ENCODE peak calls at places on chromosome 16, in six cellular contexts. Z is progenitor cell of endocrine pancreas, L is HT1080, A is AG04449, F is NCI-H2029, K is glutamatergic neuron. D is an unnamed sample.
A peak's percentile ranks its signal among the peaks of the same experiment; 100 is the strongest.

GRCh38 chr16:17177242-17177967 is 293.4 kb downstream of the XYLT1 start:
- DNase-seq in L (no peak), A (peak; percentile 23), Z (no peak), K (no peak), F (no peak), D (peak; percentile 53)

GRCh38 chr16:88649195-88649923 is 1.5 kb downstream of the CYBA start:
- DNase-seq in F (peak; percentile 33), L (no peak), K (peak; percentile 19), Z (no peak), A (no peak), D (no peak)

GRCh38 chr16:49528564-49529150 is 155.1 kb downstream of the C16orf78 start:
- DNase-seq in K (no peak), A (no peak), L (no peak), Z (no peak), F (no peak), D (peak; percentile 7)

GRCh38 chr16:55018881-55019280 is 88.2 kb downstream of the IRX5 start:
- DNase-seq in L (no peak), K (no peak), A (no peak), Z (no peak), F (no peak), D (no peak)

GRCh38 chr16:23216658-23217246 is 34.2 kb downstream of the SCNN1G start:
- DNase-seq in L (no peak), K (no peak), F (no peak), Z (no peak), A (no peak), D (no peak)

GRCh38 chr16:1983053-1983543 is 895 bp upstream of the GFER start:
- DNase-seq in A (no peak), F (no peak), L (no peak), Z (no peak), K (no peak), D (no peak)

GRCh38 chr16:70589998-70590471 is 56.3 kb upstream of the IL34 start:
- DNase-seq in A (peak; percentile 49), K (no peak), L (no peak), Z (no peak), F (no peak), D (peak; percentile 63)

GRCh38 chr16:84928679-84929420 is 82.5 kb downstream of the ZDHHC7 start:
- DNase-seq in Z (no peak), A (no peak), F (no peak), L (no peak), K (no peak), D (no peak)

GRCh38 chr16:89288577-89288844 is 71.0 kb downstream of the ZNF778 start:
- DNase-seq in A (no peak), L (no peak), F (no peak), K (no peak), Z (no peak), D (no peak)

GRCh38 chr16:75000481-75001081 is 1.8 kb downstream of the ZNRF1 start:
- DNase-seq in A (no peak), Z (no peak), F (no peak), K (peak; percentile 34), L (no peak), D (peak; percentile 58)

GRCh38 chr16:84478172-84478948 is 26.1 kb downstream of the MEAK7 start:
- DNase-seq in L (peak; percentile 65), Z (no peak), K (no peak), A (no peak), F (no peak), D (peak; percentile 55)

GRCh38 chr16:31868701-31869167 is 4.9 kb upstream of the ZNF267 start:
- DNase-seq in F (peak; percentile 71), K (peak; percentile 84), Z (peak; percentile 75), L (peak; percentile 75), A (no peak), D (peak; percentile 60)

GRCh38 chr16:84810518-84811273 is 9.1 kb upstream of the CRISPLD2 start:
- DNase-seq in F (no peak), L (peak; percentile 80), Z (no peak), A (no peak), K (no peak), D (peak; percentile 77)

GRCh38 chr16:8931864-8932263 is 31.8 kb downstream of the USP7 start:
- DNase-seq in A (no peak), K (no peak), Z (peak; percentile 39), F (no peak), L (peak; percentile 15), D (peak; percentile 33)

GRCh38 chr16:89395150-89396142 is 94.9 kb downstream of the ANKRD11 start:
- DNase-seq in Z (no peak), L (peak; percentile 48), K (no peak), A (peak; percentile 90), F (peak; percentile 16), D (peak; percentile 78)

GRCh38 chr16:72922714-72923113 is 125.2 kb downstream of the ZFHX3 start:
- DNase-seq in Z (no peak), K (no peak), A (no peak), F (no peak), L (no peak), D (no peak)

GRCh38 chr16:49179714-49180330 is 101.8 kb downstream of the CBLN1 start:
- DNase-seq in Z (no peak), A (no peak), K (no peak), L (peak; percentile 20), F (no peak), D (no peak)

D was measured in Daoy.